ENCODE peak calls at places on chromosome 5, in four cellular contexts. W, Z, G and C are unnamed samples. For H3K4me1, the result is how much of the 10 kb centered on the place peaks cover.

GRCh38 chr5:55160493-55161209 is 680 bp downstream of the GPX8 start:
- DNase-seq in Z (peak), G (no peak), W (peak), C (peak)

GRCh38 chr5:73122875-73123810 is 2.8 kb downstream of the TMEM171 start:
- DNase-seq in Z (peak), W (peak), G (no peak), C (peak)

GRCh38 chr5:180860273-180860886 is 696 bp downstream of the ZFP62 start:
- DNase-seq in Z (peak), W (no peak), G (no peak), C (peak)

GRCh38 chr5:33725846-33726245 is 165.9 kb downstream of the ADAMTS12 start:
- DNase-seq in W (peak), G (no peak), Z (no peak), C (no peak)

GRCh38 chr5:33310471-33310870 is 130.3 kb upstream of the TARS1 start:
- DNase-seq in Z (no peak), G (no peak), W (peak), C (no peak)

GRCh38 chr5:134891473-134891872 is 13.5 kb upstream of the PCBD2 start:
- DNase-seq in W (no peak), G (no peak), Z (no peak), C (no peak)

GRCh38 chr5:103562453-103563157 is at the start of gene NUDT12:
- DNase-seq in W (peak), Z (peak), G (peak), C (peak)

GRCh38 chr5:109654455-109654854 is 35.3 kb upstream of the MAN2A1 start:
- DNase-seq in W (peak), Z (no peak), G (no peak), C (no peak)

GRCh38 chr5:95861858-95862561 is 39.5 kb upstream of the GLRX start:
- DNase-seq in W (peak), Z (peak), G (no peak), C (no peak)

GRCh38 chr5:163489055-163489744 is 16.2 kb upstream of the MAT2B start:
- DNase-seq in G (no peak), W (no peak), Z (no peak), C (peak)

GRCh38 chr5:137995747-137996123 is 37.1 kb downstream of the FAM13B start:
- DNase-seq in Z (no peak), W (no peak), G (no peak), C (peak)

GRCh38 chr5:179265529-179266290 is 79.6 kb downstream of the ADAMTS2 start:
- DNase-seq in Z (no peak), W (peak), G (no peak), C (peak)

DNA sequence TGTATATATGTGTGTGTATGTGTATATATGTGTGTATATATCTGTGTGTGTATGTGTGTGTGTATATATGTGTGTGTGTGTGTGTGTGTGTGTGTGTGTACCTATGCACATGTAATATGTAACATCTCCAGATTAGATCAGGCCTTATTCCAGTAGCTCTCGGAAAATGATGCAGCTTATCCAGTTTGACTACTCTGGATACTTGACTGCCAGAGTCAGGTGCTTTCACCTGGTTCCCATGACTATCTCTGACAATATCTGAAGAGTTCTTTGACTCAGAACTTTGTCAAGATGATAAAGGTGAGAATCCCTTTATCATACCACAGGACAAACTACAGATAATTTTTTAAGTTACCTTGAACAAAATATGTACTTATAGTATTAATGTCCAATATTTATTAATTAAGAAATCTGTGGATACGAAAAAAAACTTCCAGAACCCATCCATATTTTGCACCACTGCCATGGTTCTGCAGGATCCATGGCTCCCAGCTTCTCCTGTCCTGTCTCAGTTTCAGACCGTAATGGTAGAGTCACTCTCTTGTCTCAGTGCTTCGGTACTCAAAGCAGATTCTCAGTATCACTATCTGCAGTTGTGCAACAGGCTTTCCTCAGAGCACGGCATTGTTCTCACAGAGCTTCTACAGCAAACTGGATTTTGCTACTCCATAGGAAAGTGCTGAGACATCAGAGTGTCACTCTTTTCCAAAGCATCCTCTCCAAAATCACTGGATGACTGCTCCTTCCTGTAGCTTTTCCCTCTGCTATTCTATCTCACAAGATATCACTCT is 164.4 kb upstream of the SLC12A2 start:
- DNase-seq in W (no peak), G (no peak), Z (peak), C (no peak)
- H3K4me1 ChIP-seq in W (under half), G (under half), Z (under half), C (under half)

GRCh38 chr5:149400304-149400703 is 21.2 kb upstream of the IL17B start:
- DNase-seq in Z (no peak), W (no peak), G (no peak), C (no peak)
- H3K4me1 ChIP-seq in Z (under half), W (under half), G (under half), C (under half)

DNA sequence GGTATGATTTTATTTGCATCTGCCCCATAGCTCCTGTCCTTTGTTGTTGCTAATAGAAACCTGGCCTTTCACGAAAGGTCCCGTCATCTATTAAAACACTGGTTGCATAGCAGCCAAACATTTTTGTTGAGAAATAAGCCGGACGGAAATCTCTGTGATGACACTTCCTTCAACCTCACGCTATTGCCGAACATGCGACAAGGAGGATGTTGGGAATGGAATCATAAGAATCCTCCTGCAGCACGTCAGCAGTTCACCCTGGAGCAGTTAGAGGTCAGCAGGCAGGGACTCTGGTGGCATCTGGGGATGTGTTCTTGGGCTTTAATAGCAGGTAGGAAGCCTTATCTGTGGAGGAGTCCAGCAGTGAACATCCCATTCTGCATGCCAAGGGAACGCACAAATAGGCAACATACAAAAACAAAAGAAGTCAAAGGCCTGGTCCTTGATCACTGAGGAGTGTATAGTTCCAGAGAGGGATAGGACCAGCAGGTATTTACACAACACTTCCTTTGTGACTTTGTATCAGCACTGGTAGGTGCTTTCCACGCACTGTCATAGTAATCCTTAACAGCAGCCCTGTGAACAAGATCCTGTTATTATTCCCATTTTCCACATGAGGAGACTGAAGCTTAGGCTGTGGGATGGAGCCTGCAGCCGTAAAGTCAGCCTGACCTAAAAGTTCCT is 33.4 kb downstream of the ARHGAP26 start:
- DNase-seq in G (no peak), W (no peak), Z (no peak), C (no peak)
- H3K4me1 ChIP-seq in G (under half), W (under half), Z (under half), C (under half)

DNA sequence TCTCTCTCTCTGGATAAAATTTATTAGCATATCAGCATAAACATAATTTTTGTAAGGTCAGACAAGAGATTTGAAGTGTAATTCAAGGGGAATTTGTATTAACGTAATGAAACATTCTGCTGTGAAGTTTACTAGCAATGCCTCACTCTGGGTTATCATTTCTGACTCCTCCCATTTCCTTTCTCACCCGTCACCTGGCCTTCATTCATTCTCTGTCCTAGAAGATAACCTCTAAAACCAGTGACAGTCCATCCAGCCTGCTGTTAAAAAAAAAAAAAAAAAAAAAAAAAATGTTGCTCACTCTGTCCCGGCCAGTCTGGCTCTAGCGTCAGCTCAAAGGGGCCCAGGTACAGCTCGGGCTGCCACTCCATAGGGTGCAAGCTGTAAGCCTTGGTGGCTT is 27.2 kb downstream of the GRAMD2B start:
- DNase-seq in W (peak), G (no peak), Z (no peak), C (no peak)
- H3K4me1 ChIP-seq in W (under half), G (under half), Z (under half), C (under half)